ENCODE peak calls at places on chromosomes 7 and 10, in five cellular contexts. One of them, this sample, is unnamed.

GRCh38 chr7:7672545-7673239 is 32.1 kb downstream of the UMAD1 start:
- DNase-seq in mucosa of descending colon: no peak
- DNase-seq in sigmoid colon: no peak
- DNase-seq in ovary: no peak
- DNase-seq in tibial artery: no peak
- DNase-seq in this sample: no peak

GRCh38 chr7:93399642-93400041 is 167.5 kb downstream of the VPS50 start:
- DNase-seq in mucosa of descending colon: no peak
- DNase-seq in tibial artery: no peak
- DNase-seq in sigmoid colon: no peak
- DNase-seq in ovary: no peak
- DNase-seq in this sample: no peak

GRCh38 chr7:96388166-96388565 is 66.3 kb upstream of the SLC25A13 start:
- DNase-seq in ovary: no peak
- DNase-seq in mucosa of descending colon: no peak
- DNase-seq in tibial artery: no peak
- DNase-seq in sigmoid colon: no peak
- DNase-seq in this sample: no peak

GRCh38 chr10:127853868-127854768 is 38.6 kb downstream of the CLRN3 start:
- DNase-seq in tibial artery: peak
- DNase-seq in mucosa of descending colon: no peak
- DNase-seq in ovary: peak
- DNase-seq in sigmoid colon: peak
- DNase-seq in this sample: no peak

GRCh38 chr7:151782598-151783448 is 94.1 kb downstream of the PRKAG2 start:
- DNase-seq in sigmoid colon: peak
- DNase-seq in mucosa of descending colon: peak
- DNase-seq in tibial artery: peak
- DNase-seq in ovary: peak
- DNase-seq in this sample: peak

GRCh38 chr7:141585592-141586510 is 34.6 kb downstream of the AGK start:
- DNase-seq in mucosa of descending colon: no peak
- DNase-seq in ovary: no peak
- DNase-seq in tibial artery: no peak
- DNase-seq in sigmoid colon: no peak
- DNase-seq in this sample: no peak

GRCh38 chr7:73626814-73627213 is 2.5 kb upstream of the MLXIPL start:
- DNase-seq in sigmoid colon: no peak
- DNase-seq in ovary: no peak
- DNase-seq in mucosa of descending colon: no peak
- DNase-seq in tibial artery: no peak
- DNase-seq in this sample: no peak

GRCh38 chr7:151810434-151811232 is 66.3 kb downstream of the PRKAG2 start:
- DNase-seq in sigmoid colon: no peak
- DNase-seq in tibial artery: no peak
- DNase-seq in ovary: no peak
- DNase-seq in mucosa of descending colon: no peak
- DNase-seq in this sample: no peak

GRCh38 chr7:375491-375821 is 85.5 kb downstream of the FOXL3 start:
- DNase-seq in ovary: no peak
- DNase-seq in tibial artery: peak
- DNase-seq in sigmoid colon: peak
- DNase-seq in mucosa of descending colon: peak
- DNase-seq in this sample: no peak

GRCh38 chr7:80139179-80139578 is 4.5 kb downstream of the GNAI1 start:
- DNase-seq in ovary: no peak
- DNase-seq in tibial artery: no peak
- DNase-seq in sigmoid colon: no peak
- DNase-seq in mucosa of descending colon: no peak
- DNase-seq in this sample: no peak

GRCh38 chr7:11633325-11633724 is 198.7 kb downstream of the THSD7A start:
- DNase-seq in tibial artery: no peak
- DNase-seq in sigmoid colon: no peak
- DNase-seq in mucosa of descending colon: no peak
- DNase-seq in ovary: no peak
- DNase-seq in this sample: no peak

GRCh38 chr7:139471740-139472353 is 11.6 kb downstream of the KLRG2 start:
- DNase-seq in mucosa of descending colon: no peak
- DNase-seq in ovary: no peak
- DNase-seq in tibial artery: no peak
- DNase-seq in sigmoid colon: no peak
- DNase-seq in this sample: no peak

GRCh38 chr7:151674161-151674920 is 154.6 kb upstream of the RHEB start:
- DNase-seq in tibial artery: no peak
- DNase-seq in mucosa of descending colon: no peak
- DNase-seq in ovary: no peak
- DNase-seq in sigmoid colon: no peak
- DNase-seq in this sample: no peak

GRCh38 chr7:99762680-99763327 is 21.2 kb downstream of the CYP3A4 start:
- DNase-seq in tibial artery: peak
- DNase-seq in ovary: no peak
- DNase-seq in sigmoid colon: no peak
- DNase-seq in mucosa of descending colon: no peak
- DNase-seq in this sample: no peak

GRCh38 chr7:99860281-99861127 is 16.3 kb downstream of the OR2AE1 start:
- DNase-seq in ovary: peak
- DNase-seq in tibial artery: peak
- DNase-seq in sigmoid colon: no peak
- DNase-seq in mucosa of descending colon: no peak
- DNase-seq in this sample: no peak

GRCh38 chr10:74328388-74328787 is 177.4 kb downstream of the ADK start:
- DNase-seq in sigmoid colon: no peak
- DNase-seq in ovary: no peak
- DNase-seq in mucosa of descending colon: no peak
- DNase-seq in tibial artery: no peak
- DNase-seq in this sample: peak

GRCh38 chr10:43649149-43649523 is 455 bp upstream of the ZNF32 start:
- DNase-seq in tibial artery: no peak
- DNase-seq in sigmoid colon: no peak
- DNase-seq in ovary: no peak
- DNase-seq in mucosa of descending colon: no peak
- DNase-seq in this sample: no peak

GRCh38 chr10:72241853-72242252 is 25.8 kb upstream of the ASCC1 start:
- DNase-seq in tibial artery: no peak
- DNase-seq in sigmoid colon: no peak
- DNase-seq in ovary: peak
- DNase-seq in mucosa of descending colon: no peak
- DNase-seq in this sample: no peak

GRCh38 chr7:157527686-157528085 is 190.9 kb downstream of the DNAJB6 start:
- DNase-seq in sigmoid colon: no peak
- DNase-seq in ovary: peak
- DNase-seq in mucosa of descending colon: peak
- DNase-seq in tibial artery: no peak
- DNase-seq in this sample: peak

GRCh38 chr10:95845411-95845810 is 62.4 kb upstream of the CC2D2B start:
- DNase-seq in sigmoid colon: no peak
- DNase-seq in tibial artery: no peak
- DNase-seq in mucosa of descending colon: no peak
- DNase-seq in ovary: no peak
- DNase-seq in this sample: no peak

GRCh38 chr7:67625257-67625713 is 628.7 kb downstream of the TYW1 start:
- DNase-seq in ovary: peak
- DNase-seq in tibial artery: peak
- DNase-seq in sigmoid colon: peak
- DNase-seq in mucosa of descending colon: peak
- DNase-seq in this sample: no peak

GRCh38 chr10:14800397-14800796 is 25.7 kb upstream of the FAM107B start:
- DNase-seq in sigmoid colon: no peak
- DNase-seq in mucosa of descending colon: no peak
- DNase-seq in ovary: no peak
- DNase-seq in tibial artery: no peak
- DNase-seq in this sample: no peak

GRCh38 chr10:14798631-14799030 is 23.9 kb upstream of the FAM107B start:
- DNase-seq in tibial artery: no peak
- DNase-seq in mucosa of descending colon: no peak
- DNase-seq in sigmoid colon: no peak
- DNase-seq in ovary: no peak
- DNase-seq in this sample: no peak

GRCh38 chr10:14806318-14806717 is 31.5 kb downstream of the CDNF start:
- DNase-seq in sigmoid colon: no peak
- DNase-seq in ovary: no peak
- DNase-seq in tibial artery: no peak
- DNase-seq in mucosa of descending colon: no peak
- DNase-seq in this sample: no peak

GRCh38 chr10:14803827-14804226 is 29.1 kb upstream of the FAM107B start:
- DNase-seq in mucosa of descending colon: no peak
- DNase-seq in ovary: no peak
- DNase-seq in tibial artery: no peak
- DNase-seq in sigmoid colon: no peak
- DNase-seq in this sample: no peak

GRCh38 chr10:14801693-14802092 is 27.0 kb upstream of the FAM107B start:
- DNase-seq in ovary: no peak
- DNase-seq in mucosa of descending colon: no peak
- DNase-seq in sigmoid colon: no peak
- DNase-seq in tibial artery: no peak
- DNase-seq in this sample: no peak
- TF ChIP-seq CTCF in ovary: no peak
- TF ChIP-seq CTCF in mucosa of descending colon: no peak
- TF ChIP-seq CTCF in sigmoid colon: no peak
- TF ChIP-seq CTCF in tibial artery: no peak
- TF ChIP-seq CTCF in this sample: no peak

DNA sequence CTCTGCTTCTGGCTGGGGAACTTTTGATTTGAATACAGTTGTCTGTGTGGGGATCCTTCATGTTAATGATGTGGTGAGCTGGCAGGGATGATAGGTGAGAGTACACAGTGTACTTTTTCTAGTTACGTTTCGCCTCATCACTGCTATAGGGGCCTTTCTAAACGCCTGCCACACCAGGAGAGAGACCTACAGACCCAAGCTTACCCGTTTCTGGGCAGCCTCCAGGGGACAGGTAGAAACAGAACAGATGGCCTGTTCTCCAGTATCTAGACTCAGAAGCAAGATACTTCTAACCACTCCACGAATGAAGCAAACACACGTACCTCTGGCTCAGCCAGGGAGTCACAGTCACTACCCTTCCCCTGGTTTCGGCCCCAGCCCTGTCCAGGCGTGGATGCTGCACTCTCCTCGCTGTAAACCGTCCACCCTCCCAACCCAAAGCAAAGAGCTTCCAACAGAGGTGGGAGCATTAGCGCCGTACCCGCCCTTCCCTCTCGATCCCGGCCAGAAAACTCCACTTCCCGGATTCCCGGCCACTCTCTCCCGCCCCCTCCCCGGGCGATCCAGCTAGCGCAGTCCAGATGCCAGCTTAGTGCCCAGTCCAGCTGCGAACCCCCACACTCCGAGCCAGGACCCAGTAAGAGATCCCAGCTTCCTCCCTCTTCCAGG is 1.2 kb downstream of the CCDC6 start:
- DNase-seq in ovary: peak
- DNase-seq in sigmoid colon: peak
- DNase-seq in mucosa of descending colon: peak
- DNase-seq in tibial artery: peak
- DNase-seq in this sample: no peak
- TF ChIP-seq CTCF in ovary: no peak
- TF ChIP-seq CTCF in sigmoid colon: no peak
- TF ChIP-seq CTCF in mucosa of descending colon: no peak
- TF ChIP-seq CTCF in tibial artery: no peak
- TF ChIP-seq CTCF in this sample: no peak

GRCh38 chr10:119991816-119992215 is 99.3 kb downstream of the SEC23IP start:
- DNase-seq in tibial artery: no peak
- DNase-seq in sigmoid colon: no peak
- DNase-seq in mucosa of descending colon: no peak
- DNase-seq in ovary: no peak
- DNase-seq in this sample: no peak

GRCh38 chr10:119989966-119990365 is 97.4 kb downstream of the SEC23IP start:
- DNase-seq in tibial artery: no peak
- DNase-seq in mucosa of descending colon: no peak
- DNase-seq in sigmoid colon: no peak
- DNase-seq in ovary: no peak
- DNase-seq in this sample: no peak
- TF ChIP-seq CTCF in tibial artery: no peak
- TF ChIP-seq CTCF in mucosa of descending colon: no peak
- TF ChIP-seq CTCF in sigmoid colon: no peak
- TF ChIP-seq CTCF in ovary: no peak
- TF ChIP-seq CTCF in this sample: no peak

GRCh38 chr10:131087464-131088215 is 223.9 kb downstream of the TCERG1L start:
- DNase-seq in tibial artery: no peak
- DNase-seq in mucosa of descending colon: no peak
- DNase-seq in ovary: no peak
- DNase-seq in sigmoid colon: peak
- DNase-seq in this sample: no peak

GRCh38 chr10:131086511-131086910 is 225.0 kb downstream of the TCERG1L start:
- DNase-seq in sigmoid colon: peak
- DNase-seq in mucosa of descending colon: no peak
- DNase-seq in ovary: no peak
- DNase-seq in tibial artery: no peak
- DNase-seq in this sample: no peak

GRCh38 chr10:131089150-131089549 is 222.4 kb downstream of the TCERG1L start:
- DNase-seq in tibial artery: no peak
- DNase-seq in sigmoid colon: peak
- DNase-seq in mucosa of descending colon: no peak
- DNase-seq in ovary: no peak
- DNase-seq in this sample: no peak

GRCh38 chr10:131089861-131090260 is 221.7 kb downstream of the TCERG1L start:
- DNase-seq in tibial artery: no peak
- DNase-seq in ovary: no peak
- DNase-seq in mucosa of descending colon: no peak
- DNase-seq in sigmoid colon: no peak
- DNase-seq in this sample: no peak

GRCh38 chr10:131088619-131089018 is 222.9 kb downstream of the TCERG1L start:
- DNase-seq in sigmoid colon: peak
- DNase-seq in tibial artery: no peak
- DNase-seq in mucosa of descending colon: no peak
- DNase-seq in ovary: no peak
- DNase-seq in this sample: no peak
- TF ChIP-seq CTCF in sigmoid colon: no peak
- TF ChIP-seq CTCF in tibial artery: no peak
- TF ChIP-seq CTCF in mucosa of descending colon: no peak
- TF ChIP-seq CTCF in ovary: no peak
- TF ChIP-seq CTCF in this sample: no peak

DNA sequence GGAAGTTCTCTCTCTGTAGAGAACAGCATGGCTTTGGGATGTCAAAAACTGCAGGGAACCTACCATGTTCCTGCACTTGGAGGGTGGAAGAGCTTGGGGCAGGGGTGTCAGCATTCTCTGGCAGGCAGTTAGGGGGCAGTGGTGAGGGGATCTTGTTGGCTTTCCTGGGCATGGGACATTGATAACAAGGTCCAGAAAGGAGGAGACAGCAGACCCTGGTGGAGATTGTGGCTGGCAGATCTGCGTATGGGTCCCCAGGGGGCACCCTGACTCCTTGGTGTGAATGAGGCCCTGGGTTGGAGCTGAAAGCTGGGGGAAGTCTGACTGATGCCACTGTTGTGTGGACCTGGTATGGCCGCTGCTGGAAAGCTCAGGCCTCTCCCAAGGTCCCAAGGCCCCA is 22.9 kb upstream of the CAMK2B start:
- DNase-seq in ovary: no peak
- DNase-seq in tibial artery: no peak
- DNase-seq in mucosa of descending colon: no peak
- DNase-seq in sigmoid colon: no peak
- DNase-seq in this sample: no peak
- TF ChIP-seq CTCF in ovary: no peak
- TF ChIP-seq CTCF in tibial artery: no peak
- TF ChIP-seq CTCF in mucosa of descending colon: no peak
- TF ChIP-seq CTCF in sigmoid colon: no peak
- TF ChIP-seq CTCF in this sample: no peak

GRCh38 chr10:60848126-60848525 is 69.8 kb downstream of the CDK1 start:
- DNase-seq in tibial artery: no peak
- DNase-seq in sigmoid colon: no peak
- DNase-seq in ovary: peak
- DNase-seq in mucosa of descending colon: no peak
- DNase-seq in this sample: no peak
- TF ChIP-seq CTCF in tibial artery: no peak
- TF ChIP-seq CTCF in sigmoid colon: no peak
- TF ChIP-seq CTCF in ovary: no peak
- TF ChIP-seq CTCF in mucosa of descending colon: no peak
- TF ChIP-seq CTCF in this sample: no peak

GRCh38 chr10:112804036-112804435 is 146.0 kb upstream of the TCF7L2 start:
- DNase-seq in mucosa of descending colon: no peak
- DNase-seq in ovary: no peak
- DNase-seq in tibial artery: no peak
- DNase-seq in sigmoid colon: no peak
- DNase-seq in this sample: no peak
- TF ChIP-seq CTCF in mucosa of descending colon: no peak
- TF ChIP-seq CTCF in ovary: no peak
- TF ChIP-seq CTCF in tibial artery: no peak
- TF ChIP-seq CTCF in sigmoid colon: no peak
- TF ChIP-seq CTCF in this sample: no peak